ENCODE peak calls at places on chromosome 11, in six cellular contexts. U, F, T, E, O and D are unnamed samples.
A peak's percentile ranks its signal among the peaks of the same experiment; 100 is the strongest.

GRCh38 chr11:128517457-128518230 is 69.7 kb downstream of the ETS1 start:
- DNase-seq in F (no peak), U (no peak), O (no peak), E (peak; percentile 69), T (peak; percentile 43), D (no peak)

GRCh38 chr11:72584293-72584921 is 89.8 kb downstream of the PDE2A start:
- DNase-seq in F (no peak), O (peak; percentile 42), T (no peak), U (no peak), E (peak; percentile 39), D (no peak)

GRCh38 chr11:18743900-18744514 is 18.0 kb upstream of the IGSF22 start:
- DNase-seq in F (no peak), U (no peak), O (no peak), T (no peak), E (no peak), D (no peak)

GRCh38 chr11:67120881-67121710 is 2.0 kb downstream of the KDM2A start:
- DNase-seq in E (peak; percentile 44), T (peak; percentile 33), U (peak; percentile 27), O (no peak), F (no peak), D (no peak)

GRCh38 chr11:2788751-2789140 is 89.0 kb upstream of the KCNQ1OT1 start:
- DNase-seq in O (no peak), U (no peak), T (no peak), F (no peak), E (no peak), D (no peak)

GRCh38 chr11:71352748-71353147 is 95.4 kb downstream of the DHCR7 start:
- DNase-seq in F (no peak), O (no peak), U (no peak), T (no peak), E (no peak), D (no peak)

GRCh38 chr11:291281-292210 is 2.6 kb downstream of the PGGHG start:
- DNase-seq in O (no peak), T (no peak), F (no peak), U (peak; percentile 26), E (no peak), D (no peak)

GRCh38 chr11:108494182-108494581 is 4.0 kb downstream of the POGLUT3 start:
- DNase-seq in O (no peak), T (no peak), F (no peak), E (no peak), U (no peak), D (no peak)

GRCh38 chr11:126345759-126346585 is 9.5 kb upstream of the ST3GAL4 start:
- DNase-seq in O (no peak), T (no peak), F (no peak), U (no peak), E (peak; percentile 91), D (no peak)

GRCh38 chr11:27875480-27876208 is 175.4 kb upstream of the BDNF start:
- DNase-seq in E (peak; percentile 13), U (no peak), O (no peak), F (no peak), T (no peak), D (no peak)

GRCh38 chr11:95505927-95506426 is 275.0 kb upstream of the SESN3 start:
- DNase-seq in E (peak; percentile 57), T (no peak), O (no peak), F (no peak), U (no peak), D (no peak)

GRCh38 chr11:34523053-34523452 is 9.5 kb upstream of the ELF5 start:
- DNase-seq in O (no peak), E (no peak), F (no peak), T (no peak), U (no peak), D (no peak)

GRCh38 chr11:131179867-131180266 is 190.5 kb upstream of the NTM start:
- DNase-seq in O (no peak), U (no peak), T (no peak), E (no peak), F (no peak), D (no peak)

GRCh38 chr11:86484164-86484794 is 109.6 kb downstream of the CCDC81 start:
- DNase-seq in T (peak; percentile 83), F (peak; percentile 23), U (peak; percentile 93), O (no peak), E (peak; percentile 95), D (no peak)

GRCh38 chr11:126756416-126756815 is 244.2 kb downstream of the KIRREL3 start:
- DNase-seq in E (no peak), U (no peak), O (no peak), T (no peak), F (no peak), D (no peak)

GRCh38 chr11:86896486-86896885 is 58.7 kb downstream of the FZD4 start:
- DNase-seq in F (no peak), T (no peak), E (peak; percentile 70), O (no peak), U (no peak), D (no peak)

GRCh38 chr11:93234602-93235207 is 36.9 kb upstream of the SLC36A4 start:
- DNase-seq in T (peak; percentile 67), U (peak; percentile 84), F (peak; percentile 77), E (peak; percentile 85), O (peak; percentile 45), D (peak; percentile 70)

GRCh38 chr11:109197656-109198055 is 224.3 kb upstream of the C11orf87 start:
- DNase-seq in F (no peak), T (no peak), E (peak; percentile 32), U (no peak), O (no peak), D (no peak)

GRCh38 chr11:124402326-124402922 is 3.6 kb upstream of the OR8B3 start:
- DNase-seq in T (peak; percentile 65), F (peak; percentile 55), U (peak; percentile 84), O (peak; percentile 14), E (peak; percentile 92), D (peak; percentile 36)

GRCh38 chr11:45646275-45646970 is 19.0 kb downstream of the CHST1 start:
- DNase-seq in U (no peak), T (peak; percentile 18), O (no peak), F (no peak), E (peak; percentile 45), D (no peak)

GRCh38 chr11:2374456-2375201 is 2.5 kb upstream of the CD81 start:
- DNase-seq in F (no peak), T (no peak), O (no peak), E (no peak), U (no peak), D (no peak)

GRCh38 chr11:28763876-28764275 is 655.7 kb downstream of the METTL15 start:
- DNase-seq in F (no peak), U (no peak), O (no peak), T (no peak), E (no peak), D (no peak)

GRCh38 chr11:100682247-100682969 is 4.7 kb upstream of the ARHGAP42 start:
- DNase-seq in O (no peak), E (peak; percentile 64), U (no peak), T (peak; percentile 42), F (no peak), D (peak; percentile 42)

GRCh38 chr11:70480711-70481110 is 82.4 kb downstream of the CTTN start:
- DNase-seq in E (no peak), U (no peak), O (no peak), F (no peak), T (no peak), D (no peak)

GRCh38 chr11:16606784-16607674 is 131.4 kb upstream of the C11orf58 start:
- DNase-seq in U (peak; percentile 40), F (peak; percentile 27), T (peak; percentile 30), E (no peak), O (no peak), D (peak; percentile 7)

GRCh38 chr11:33735426-33736147 is 636 bp downstream of the CD59 start:
- DNase-seq in O (peak; percentile 21), U (peak; percentile 47), T (peak; percentile 54), E (no peak), F (peak; percentile 41), D (no peak)

GRCh38 chr11:75850787-75851186 is 35.8 kb downstream of the UVRAG start:
- DNase-seq in F (no peak), T (no peak), U (no peak), O (no peak), E (no peak), D (no peak)

GRCh38 chr11:79076526-79077115 is 364.2 kb downstream of the TENM4 start:
- DNase-seq in O (no peak), U (peak; percentile 60), E (peak; percentile 59), F (peak; percentile 36), T (peak; percentile 19), D (peak; percentile 25)

GRCh38 chr11:64564947-64565889 is 25.8 kb upstream of the SLC22A12 start:
- DNase-seq in E (no peak), O (no peak), U (peak; percentile 75), F (peak; percentile 23), T (no peak), D (no peak)

GRCh38 chr11:122672892-122673291 is 17.4 kb downstream of the UBASH3B start:
- DNase-seq in F (no peak), O (no peak), U (no peak), E (no peak), T (no peak), D (no peak)

GRCh38 chr11:92409956-92410355 is 185.3 kb downstream of the FAT3 start:
- DNase-seq in F (no peak), O (no peak), T (no peak), U (no peak), E (no peak), D (no peak)

GRCh38 chr11:122731500-122731913 is 76.0 kb downstream of the UBASH3B start:
- DNase-seq in F (no peak), T (no peak), U (no peak), O (no peak), E (peak; percentile 83), D (no peak)

GRCh38 chr11:75273331-75273988 is 32.9 kb downstream of the TPBGL start:
- DNase-seq in T (no peak), F (no peak), O (no peak), U (peak; percentile 41), E (no peak), D (no peak)

GRCh38 chr11:66326261-66327111 is 9.6 kb upstream of the CD248 start:
- DNase-seq in F (no peak), T (no peak), E (no peak), U (no peak), O (no peak), D (no peak)

GRCh38 chr11:8646873-8647272 is 35.6 kb downstream of the TRIM66 start:
- DNase-seq in U (no peak), F (no peak), O (no peak), T (no peak), E (no peak), D (no peak)